ENCODE peak calls at places on chromosomes 6 and 20, in eight cellular contexts. M is A549; O is stimulated activated CD4-positive, alpha-beta T cell treated with anti-CD3 and anti-CD28 coated beads, Interleukin-1b, Interleukin-23, amount 100 ng/mL, for 48 hours; R is activated T-helper 2 cell treated with anti-CD3 and anti-CD28 coated beads, Interferon-gamma antibody, Interleukin-2, Interleukin-4, amounts not matched to agents 10 μg/mL and 5 μg/mL and 100 μg/mL, durations not matched to agents 14 hours and 24 hours and 36 hours; B is ovary; W is stimulated activated CD8-positive, alpha-beta memory T cell treated with anti-CD3 and anti-CD28 coated beads, Interleukin-15, amount 100 ng/mL, for 4 hours; I is CD8-positive, alpha-beta memory T cell; T is SJSA1. Z is an unnamed sample.

GRCh38 chr20:40431112-40431511 is 257.9 kb downstream of the MAFB start:
- DNase-seq in W (no peak), M (no peak), R (no peak), O (no peak), B (no peak), I (no peak), T (no peak), Z (no peak)

GRCh38 chr20:47304287-47304686 is 52.2 kb downstream of the ZMYND8 start:
- DNase-seq in W (no peak), B (no peak), R (no peak), I (no peak), O (no peak), M (peak; percentile 55), T (no peak), Z (no peak)

GRCh38 chr6:131394768-131395432 is 178.1 kb upstream of the ARG1 start:
- DNase-seq in O (no peak), R (no peak), M (no peak), T (no peak), I (no peak), B (no peak), W (no peak), Z (no peak)

GRCh38 chr6:145544031-145544430 is 191.3 kb downstream of the EPM2A start:
- DNase-seq in W (no peak), B (no peak), T (no peak), R (no peak), I (no peak), M (peak; percentile 33), O (no peak), Z (peak; percentile 16)

GRCh38 chr6:95243091-95243490 is 334.2 kb upstream of the MANEA start:
- DNase-seq in W (no peak), R (no peak), I (no peak), M (no peak), B (no peak), T (no peak), O (no peak), Z (no peak)

GRCh38 chr6:134739299-134740090 is 210.4 kb downstream of the ALDH8A1 start:
- DNase-seq in O (no peak), T (no peak), R (no peak), I (no peak), B (no peak), W (no peak), M (no peak), Z (no peak)

GRCh38 chr20:12570371-12570770 is 438.4 kb upstream of the SPTLC3 start:
- DNase-seq in W (no peak), I (no peak), T (no peak), R (no peak), B (no peak), M (peak; percentile 58), O (no peak), Z (no peak)

GRCh38 chr20:13221673-13222318 is 722 bp downstream of the ISM1 start:
- DNase-seq in M (peak; percentile 73), R (peak; percentile 69), T (peak; percentile 23), B (no peak), W (peak; percentile 32), I (no peak), O (peak; percentile 68), Z (peak; percentile 90)

GRCh38 chr6:55729665-55730064 is 145.7 kb downstream of the BMP5 start:
- DNase-seq in R (no peak), W (no peak), M (no peak), T (no peak), I (no peak), O (no peak), B (no peak), Z (no peak)

GRCh38 chr20:52937701-52938100 is 34.5 kb upstream of the TSHZ2 start:
- DNase-seq in T (no peak), R (no peak), B (no peak), M (peak; percentile 23), O (no peak), I (no peak), W (no peak), Z (peak; percentile 16)

GRCh38 chr6:140050232-140050995 is 676.0 kb upstream of the CITED2 start:
- DNase-seq in T (peak; percentile 31), I (no peak), R (no peak), M (no peak), O (no peak), B (no peak), W (no peak), Z (no peak)

GRCh38 chr6:122878809-122879208 is 89.8 kb downstream of the SMPDL3A start:
- DNase-seq in R (no peak), W (no peak), T (no peak), O (no peak), M (no peak), I (no peak), B (no peak), Z (no peak)

GRCh38 chr20:24766143-24766527 is 182.9 kb upstream of the CST7 start:
- DNase-seq in I (no peak), W (no peak), M (no peak), O (no peak), R (no peak), B (no peak), T (no peak), Z (no peak)

GRCh38 chr20:61376541-61377231 is 124.6 kb downstream of the CDH4 start:
- DNase-seq in W (no peak), T (no peak), I (no peak), R (no peak), B (no peak), M (no peak), O (no peak), Z (no peak)

GRCh38 chr6:25851961-25852360 is 20.1 kb upstream of the SLC17A1 start:
- DNase-seq in O (no peak), I (no peak), T (no peak), B (no peak), M (no peak), W (no peak), R (no peak), Z (no peak)

GRCh38 chr20:11891081-11891826 is 26.4 kb upstream of the BTBD3 start:
- DNase-seq in W (no peak), I (no peak), B (peak; percentile 70), O (peak; percentile 8), M (peak; percentile 43), R (peak; percentile 9), T (peak; percentile 60), Z (peak; percentile 60)

GRCh38 chr6:96150431-96150830 is 134.7 kb downstream of the FUT9 start:
- DNase-seq in M (no peak), I (no peak), W (no peak), R (no peak), T (no peak), B (no peak), O (no peak), Z (no peak)

GRCh38 chr6:112296122-112296521 is 41.8 kb upstream of the LAMA4 start:
- DNase-seq in M (peak; percentile 35), R (no peak), O (peak; percentile 3), T (peak; percentile 34), W (no peak), I (no peak), B (no peak), Z (peak; percentile 75)

GRCh38 chr6:144741659-144742058 is 456.5 kb downstream of the UTRN start:
- DNase-seq in W (no peak), I (no peak), M (no peak), R (no peak), O (no peak), B (no peak), T (no peak), Z (no peak)

GRCh38 chr6:121584591-121585369 is 149.3 kb downstream of the GJA1 start:
- DNase-seq in B (no peak), W (no peak), I (no peak), M (no peak), T (no peak), R (no peak), O (no peak), Z (peak; percentile 49)

GRCh38 chr6:52984247-52984646 is 10.8 kb downstream of the GSTA4 start:
- DNase-seq in B (no peak), W (no peak), I (peak; percentile 16), O (peak; percentile 31), M (no peak), R (peak; percentile 43), T (peak; percentile 51), Z (no peak)

GRCh38 chr6:142833054-142833453 is 111.9 kb downstream of the HIVEP2 start:
- DNase-seq in B (no peak), T (peak; percentile 73), W (no peak), O (peak; percentile 57), R (no peak), M (peak; percentile 37), I (no peak), Z (peak; percentile 66)

GRCh38 chr20:32634041-32634805 is 39.5 kb downstream of the C20orf203 start:
- DNase-seq in R (no peak), O (no peak), M (no peak), B (no peak), I (no peak), W (no peak), T (no peak), Z (no peak)

GRCh38 chr6:65248211-65248610 is 458.8 kb downstream of the EYS start:
- DNase-seq in W (no peak), M (no peak), R (no peak), B (no peak), O (no peak), I (no peak), T (no peak), Z (no peak)

GRCh38 chr6:25013249-25013648 is 77.5 kb upstream of the RIPOR2 start:
- DNase-seq in W (no peak), R (no peak), T (no peak), M (no peak), B (no peak), O (no peak), I (no peak), Z (no peak)

GRCh38 chr6:148349466-148349865 is 6.8 kb downstream of the SASH1 start:
- DNase-seq in W (no peak), M (no peak), O (no peak), I (no peak), T (no peak), R (no peak), B (no peak), Z (no peak)

GRCh38 chr20:44616604-44616964 is 34.2 kb downstream of the PKIG start:
- DNase-seq in R (no peak), B (no peak), I (no peak), W (no peak), O (no peak), T (no peak), M (no peak), Z (no peak)

GRCh38 chr6:75827163-75827562 is 78.1 kb downstream of the MYO6 start:
- DNase-seq in M (no peak), W (no peak), T (no peak), R (no peak), B (no peak), I (no peak), O (no peak), Z (no peak)

GRCh38 chr6:1139155-1139890 is 172.6 kb upstream of the FOXQ1 start:
- DNase-seq in I (no peak), T (no peak), R (no peak), O (no peak), M (no peak), B (no peak), W (no peak), Z (no peak)